ENCODE peak calls at places on chromosome 17, in nine cellular contexts. One of them, this sample, is unnamed.

GRCh38 chr17:31561469-31562412 is 170.3 kb downstream of the RAB11FIP4 start:
- DNase-seq in A673: no peak
- DNase-seq in GM20000: no peak
- DNase-seq in CD4-positive, alpha-beta T cell: no peak
- DNase-seq in lower lobe of right lung: no peak
- DNase-seq in IMR-90: peak
- DNase-seq in nephron progenitor cell: peak
- DNase-seq in hepatocyte: peak
- DNase-seq in fibroblast of the aortic adventitia: peak
- DNase-seq in this sample: no peak

GRCh38 chr17:66675991-66676371 is 158.9 kb upstream of the CACNG5 start:
- DNase-seq in fibroblast of the aortic adventitia: no peak
- DNase-seq in lower lobe of right lung: peak
- DNase-seq in GM20000: no peak
- DNase-seq in IMR-90: no peak
- DNase-seq in A673: no peak
- DNase-seq in hepatocyte: peak
- DNase-seq in nephron progenitor cell: no peak
- DNase-seq in CD4-positive, alpha-beta T cell: no peak
- DNase-seq in this sample: no peak

GRCh38 chr17:64491995-64492394 is 4.9 kb downstream of the POLG2 start:
- DNase-seq in A673: no peak
- DNase-seq in GM20000: no peak
- DNase-seq in IMR-90: peak
- DNase-seq in nephron progenitor cell: no peak
- DNase-seq in hepatocyte: no peak
- DNase-seq in lower lobe of right lung: no peak
- DNase-seq in fibroblast of the aortic adventitia: no peak
- DNase-seq in CD4-positive, alpha-beta T cell: no peak
- DNase-seq in this sample: no peak

GRCh38 chr17:63700528-63701441 is 860 bp upstream of the LIMD2 start:
- DNase-seq in hepatocyte: peak
- DNase-seq in GM20000: peak
- DNase-seq in lower lobe of right lung: peak
- DNase-seq in CD4-positive, alpha-beta T cell: peak
- DNase-seq in A673: peak
- DNase-seq in nephron progenitor cell: peak
- DNase-seq in IMR-90: peak
- DNase-seq in fibroblast of the aortic adventitia: no peak
- DNase-seq in this sample: peak

GRCh38 chr17:81523139-81524062 is 4.8 kb upstream of the FSCN2 start:
- DNase-seq in hepatocyte: peak
- DNase-seq in A673: peak
- DNase-seq in GM20000: no peak
- DNase-seq in IMR-90: peak
- DNase-seq in CD4-positive, alpha-beta T cell: no peak
- DNase-seq in nephron progenitor cell: peak
- DNase-seq in lower lobe of right lung: peak
- DNase-seq in fibroblast of the aortic adventitia: peak
- DNase-seq in this sample: no peak

GRCh38 chr17:82212331-82213250 is at the start of gene CCDC57:
- DNase-seq in nephron progenitor cell: peak
- DNase-seq in A673: peak
- DNase-seq in fibroblast of the aortic adventitia: peak
- DNase-seq in GM20000: peak
- DNase-seq in hepatocyte: peak
- DNase-seq in CD4-positive, alpha-beta T cell: no peak
- DNase-seq in IMR-90: peak
- DNase-seq in lower lobe of right lung: peak
- DNase-seq in this sample: peak

GRCh38 chr17:30372755-30373154 is 6.0 kb upstream of the CPD start:
- DNase-seq in hepatocyte: no peak
- DNase-seq in IMR-90: peak
- DNase-seq in nephron progenitor cell: no peak
- DNase-seq in fibroblast of the aortic adventitia: no peak
- DNase-seq in GM20000: no peak
- DNase-seq in CD4-positive, alpha-beta T cell: no peak
- DNase-seq in lower lobe of right lung: no peak
- DNase-seq in A673: no peak
- DNase-seq in this sample: no peak

GRCh38 chr17:80279895-80280294 is 19.2 kb downstream of the RNF213 start:
- DNase-seq in CD4-positive, alpha-beta T cell: no peak
- DNase-seq in lower lobe of right lung: peak
- DNase-seq in hepatocyte: peak
- DNase-seq in IMR-90: peak
- DNase-seq in A673: peak
- DNase-seq in GM20000: no peak
- DNase-seq in fibroblast of the aortic adventitia: peak
- DNase-seq in nephron progenitor cell: no peak
- DNase-seq in this sample: no peak

GRCh38 chr17:37701424-37702020 is 43.3 kb downstream of the HNF1B start:
- DNase-seq in nephron progenitor cell: no peak
- DNase-seq in hepatocyte: no peak
- DNase-seq in fibroblast of the aortic adventitia: peak
- DNase-seq in A673: peak
- DNase-seq in IMR-90: no peak
- DNase-seq in GM20000: peak
- DNase-seq in lower lobe of right lung: no peak
- DNase-seq in CD4-positive, alpha-beta T cell: peak
- DNase-seq in this sample: peak

DNA sequence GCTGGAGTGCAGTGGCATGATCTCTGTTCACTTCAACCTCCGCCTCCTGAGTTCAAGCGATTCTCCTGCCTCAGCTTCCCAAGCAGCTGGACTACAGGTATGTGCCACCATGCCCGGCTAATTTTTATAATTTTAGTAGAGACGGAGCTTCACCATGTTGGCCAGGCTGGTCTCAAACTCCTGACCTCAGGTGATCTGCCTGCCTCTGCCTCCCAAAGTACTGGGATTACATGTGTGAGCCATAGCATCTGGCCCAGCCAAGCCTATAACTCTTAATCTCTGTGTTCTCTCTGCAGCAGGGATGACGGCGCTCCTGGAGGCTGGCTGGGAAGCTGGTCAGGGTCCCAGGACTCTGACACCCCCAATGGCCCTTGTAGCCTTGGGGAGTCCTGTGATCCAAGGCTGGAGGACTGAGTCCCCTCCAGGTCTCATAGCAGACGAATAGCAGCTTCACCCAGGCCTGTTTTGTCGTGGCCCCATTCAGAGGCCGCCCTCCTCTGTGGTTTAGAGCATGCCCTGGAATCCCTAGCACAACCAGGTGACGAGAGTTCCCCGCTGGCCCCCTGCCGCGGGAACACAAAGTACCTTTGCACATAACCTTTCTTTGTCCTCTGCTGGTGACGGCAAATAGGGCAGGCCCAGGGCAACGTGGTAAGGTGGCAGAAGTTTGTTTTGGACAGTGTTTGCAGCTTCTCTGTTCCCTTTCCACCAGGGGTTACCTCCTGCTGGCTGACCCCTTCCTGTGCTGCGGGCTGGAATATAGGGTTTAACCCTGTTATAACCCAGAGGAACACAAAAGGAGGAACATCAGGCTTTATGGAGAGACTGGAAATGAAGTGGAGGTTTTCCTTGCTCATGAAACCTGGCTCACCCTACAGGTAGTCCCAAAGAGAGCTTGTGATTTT is 43.0 kb upstream of the TOB1 start:
- DNase-seq in hepatocyte: peak
- DNase-seq in CD4-positive, alpha-beta T cell: peak
- DNase-seq in lower lobe of right lung: peak
- DNase-seq in IMR-90: no peak
- DNase-seq in GM20000: no peak
- DNase-seq in fibroblast of the aortic adventitia: no peak
- DNase-seq in A673: no peak
- DNase-seq in nephron progenitor cell: no peak
- DNase-seq in this sample: no peak
- TF ChIP-seq CTCF in hepatocyte: no peak
- TF ChIP-seq CTCF in CD4-positive, alpha-beta T cell: peak
- TF ChIP-seq CTCF in lower lobe of right lung: no peak
- TF ChIP-seq CTCF in IMR-90: no peak
- TF ChIP-seq CTCF in GM20000: no peak
- TF ChIP-seq CTCF in fibroblast of the aortic adventitia: no peak
- TF ChIP-seq CTCF in A673: no peak
- TF ChIP-seq CTCF in nephron progenitor cell: no peak
- TF ChIP-seq CTCF in this sample: no peak

DNA sequence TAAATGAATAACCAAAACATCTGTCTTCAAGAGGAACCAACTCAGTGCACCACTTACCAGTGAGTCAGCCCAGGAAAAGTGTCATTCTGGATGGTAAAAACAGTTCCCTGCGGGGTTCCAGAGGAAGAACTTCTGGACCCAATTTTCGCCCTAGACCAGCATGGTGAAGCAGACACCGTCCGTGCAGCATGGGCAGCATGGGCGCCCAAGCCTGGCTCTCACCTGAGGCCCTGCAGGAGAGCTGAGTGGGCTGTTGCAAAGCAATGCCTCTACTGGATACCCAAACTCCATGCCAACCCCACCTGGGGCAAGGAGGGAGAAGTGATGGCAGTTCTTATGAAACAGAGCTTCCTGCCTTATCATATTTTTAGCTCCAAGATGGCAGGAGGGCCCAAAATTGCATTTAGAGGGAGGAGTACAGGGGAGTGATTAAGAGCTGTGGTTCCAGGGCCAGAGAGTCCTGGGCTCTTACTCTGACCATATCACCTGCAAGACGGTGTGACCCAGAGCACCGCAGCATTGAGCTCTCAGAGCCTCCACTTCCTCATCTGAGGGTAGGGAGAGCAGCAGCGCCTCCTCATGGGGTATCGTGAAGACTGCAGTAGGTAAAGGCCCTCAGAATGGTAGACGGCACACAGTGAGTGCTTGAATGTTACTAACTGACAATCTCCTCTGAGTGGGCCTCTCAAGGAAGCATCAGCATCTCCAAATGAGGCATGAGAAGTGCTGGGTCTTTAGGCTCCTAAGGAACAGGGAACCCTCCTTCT is 16.6 kb upstream of the INPP5K start:
- DNase-seq in hepatocyte: no peak
- DNase-seq in lower lobe of right lung: no peak
- DNase-seq in IMR-90: no peak
- DNase-seq in CD4-positive, alpha-beta T cell: peak
- DNase-seq in A673: peak
- DNase-seq in nephron progenitor cell: no peak
- DNase-seq in fibroblast of the aortic adventitia: no peak
- DNase-seq in GM20000: no peak
- DNase-seq in this sample: peak
- TF ChIP-seq CTCF in hepatocyte: no peak
- TF ChIP-seq CTCF in lower lobe of right lung: peak
- TF ChIP-seq CTCF in IMR-90: peak
- TF ChIP-seq CTCF in CD4-positive, alpha-beta T cell: peak
- TF ChIP-seq CTCF in A673: peak
- TF ChIP-seq CTCF in nephron progenitor cell: no peak
- TF ChIP-seq CTCF in fibroblast of the aortic adventitia: no peak
- TF ChIP-seq CTCF in GM20000: no peak
- TF ChIP-seq CTCF in this sample: no peak

GRCh38 chr17:73576556-73576955 is 67.7 kb downstream of the SDK2 start:
- DNase-seq in CD4-positive, alpha-beta T cell: no peak
- DNase-seq in A673: no peak
- DNase-seq in fibroblast of the aortic adventitia: no peak
- DNase-seq in hepatocyte: no peak
- DNase-seq in IMR-90: no peak
- DNase-seq in nephron progenitor cell: no peak
- DNase-seq in lower lobe of right lung: no peak
- DNase-seq in GM20000: no peak
- DNase-seq in this sample: no peak
- TF ChIP-seq CTCF in CD4-positive, alpha-beta T cell: no peak
- TF ChIP-seq CTCF in A673: no peak
- TF ChIP-seq CTCF in fibroblast of the aortic adventitia: no peak
- TF ChIP-seq CTCF in hepatocyte: no peak
- TF ChIP-seq CTCF in IMR-90: no peak
- TF ChIP-seq CTCF in nephron progenitor cell: no peak
- TF ChIP-seq CTCF in lower lobe of right lung: no peak
- TF ChIP-seq CTCF in GM20000: no peak
- TF ChIP-seq CTCF in this sample: no peak

GRCh38 chr17:49191917-49192741 is 18.2 kb downstream of the GNGT2 start:
- DNase-seq in IMR-90: peak
- DNase-seq in CD4-positive, alpha-beta T cell: peak
- DNase-seq in lower lobe of right lung: peak
- DNase-seq in A673: peak
- DNase-seq in nephron progenitor cell: peak
- DNase-seq in GM20000: peak
- DNase-seq in fibroblast of the aortic adventitia: peak
- DNase-seq in hepatocyte: peak
- DNase-seq in this sample: peak
- TF ChIP-seq CTCF in IMR-90: peak
- TF ChIP-seq CTCF in CD4-positive, alpha-beta T cell: peak
- TF ChIP-seq CTCF in lower lobe of right lung: peak
- TF ChIP-seq CTCF in A673: peak
- TF ChIP-seq CTCF in nephron progenitor cell: no peak
- TF ChIP-seq CTCF in GM20000: peak
- TF ChIP-seq CTCF in fibroblast of the aortic adventitia: peak
- TF ChIP-seq CTCF in hepatocyte: peak
- TF ChIP-seq CTCF in this sample: peak

This sample was measured in GM13976.